ENCODE peak calls at places on chromosomes 6 and 20, in eight cellular contexts. F is ascending aorta, P is A673, E is nephron progenitor cell, I is AG09309, T is foreskin fibroblast, A is fibroblast of lung, Z is endodermal cell. O is an unnamed sample.
A peak's percentile ranks its signal among the peaks of the same experiment; 100 is the strongest.

GRCh38 chr6:102387351-102388033 is 994.0 kb downstream of the GRIK2 start:
- DNase-seq in F (no peak), P (no peak), E (no peak), I (no peak), T (no peak), A (no peak), Z (no peak), O (no peak)

GRCh38 chr20:64071341-64072332 is 7.7 kb downstream of the RGS19 start:
- DNase-seq in F (no peak), P (no peak), E (no peak), I (no peak), T (no peak), A (no peak), Z (no peak), O (no peak)

GRCh38 chr6:111573892-111574800 is 31.5 kb downstream of the TRAF3IP2 start:
- DNase-seq in F (peak; percentile 83), P (peak; percentile 75), E (no peak), I (peak; percentile 84), T (peak; percentile 85), A (peak; percentile 97), Z (no peak), O (peak; percentile 90)

GRCh38 chr6:75882734-75883133 is 133.7 kb downstream of the MYO6 start:
- DNase-seq in F (no peak), P (no peak), E (no peak), I (peak; percentile 34), T (peak; percentile 57), A (peak; percentile 59), Z (no peak), O (peak; percentile 6)

GRCh38 chr6:14200047-14200446 is 82.5 kb downstream of the CD83 start:
- DNase-seq in F (no peak), P (no peak), E (no peak), I (no peak), T (peak; percentile 57), A (peak; percentile 39), Z (no peak), O (peak; percentile 25)

GRCh38 chr6:37092851-37093727 is 76.9 kb upstream of the PIM1 start:
- DNase-seq in F (peak; percentile 63), P (no peak), E (no peak), I (no peak), T (no peak), A (peak; percentile 64), Z (no peak), O (no peak)

GRCh38 chr20:63061051-63061531 is 54.3 kb upstream of the BHLHE23 start:
- DNase-seq in F (peak; percentile 51), P (no peak), E (no peak), I (no peak), T (no peak), A (no peak), Z (peak; percentile 30), O (no peak)

GRCh38 chr6:12572884-12573824 is 143.4 kb upstream of the PHACTR1 start:
- DNase-seq in F (no peak), P (peak; percentile 79), E (no peak), I (no peak), T (peak; percentile 72), A (peak; percentile 94), Z (peak; percentile 72), O (peak; percentile 83)

GRCh38 chr20:37630161-37630560 is 63.7 kb upstream of the CTNNBL1 start:
- DNase-seq in F (no peak), P (no peak), E (no peak), I (no peak), T (no peak), A (no peak), Z (no peak), O (no peak)

GRCh38 chr6:35298625-35299140 is 1.1 kb downstream of the DEF6 start:
- DNase-seq in F (no peak), P (no peak), E (no peak), I (no peak), T (no peak), A (no peak), Z (no peak), O (no peak)

GRCh38 chr6:33983721-33984465 is 162.0 kb downstream of the GRM4 start:
- DNase-seq in F (peak; percentile 37), P (no peak), E (no peak), I (no peak), T (no peak), A (no peak), Z (peak; percentile 28), O (no peak)

GRCh38 chr20:62805711-62806382 is 1.2 kb downstream of the OGFR start:
- DNase-seq in F (peak; percentile 79), P (no peak), E (peak; percentile 81), I (no peak), T (no peak), A (no peak), Z (no peak), O (no peak)

GRCh38 chr6:24495516-24495847 is 713 bp downstream of the ALDH5A1 start:
- DNase-seq in F (peak; percentile 81), P (peak; percentile 30), E (peak; percentile 61), I (no peak), T (no peak), A (peak; percentile 61), Z (peak; percentile 86), O (no peak)

GRCh38 chr6:18586133-18586532 is 199.0 kb downstream of the RNF144B start:
- DNase-seq in F (no peak), P (no peak), E (no peak), I (no peak), T (no peak), A (no peak), Z (no peak), O (no peak)

GRCh38 chr20:8880085-8880853 is 188.6 kb upstream of the PLCB4 start:
- DNase-seq in F (no peak), P (no peak), E (no peak), I (no peak), T (no peak), A (no peak), Z (no peak), O (no peak)

GRCh38 chr6:127023001-127023778 is 95.3 kb upstream of the RSPO3 start:
- DNase-seq in F (no peak), P (no peak), E (no peak), I (no peak), T (no peak), A (no peak), Z (no peak), O (no peak)

GRCh38 chr20:44069203-44069931 is 117.6 kb downstream of the JPH2 start:
- DNase-seq in F (no peak), P (no peak), E (no peak), I (no peak), T (no peak), A (no peak), Z (peak; percentile 26), O (no peak)

GRCh38 chr20:20491784-20492145 is 123.9 kb downstream of the INSM1 start:
- DNase-seq in F (no peak), P (no peak), E (no peak), I (no peak), T (no peak), A (no peak), Z (no peak), O (no peak)

DNA sequence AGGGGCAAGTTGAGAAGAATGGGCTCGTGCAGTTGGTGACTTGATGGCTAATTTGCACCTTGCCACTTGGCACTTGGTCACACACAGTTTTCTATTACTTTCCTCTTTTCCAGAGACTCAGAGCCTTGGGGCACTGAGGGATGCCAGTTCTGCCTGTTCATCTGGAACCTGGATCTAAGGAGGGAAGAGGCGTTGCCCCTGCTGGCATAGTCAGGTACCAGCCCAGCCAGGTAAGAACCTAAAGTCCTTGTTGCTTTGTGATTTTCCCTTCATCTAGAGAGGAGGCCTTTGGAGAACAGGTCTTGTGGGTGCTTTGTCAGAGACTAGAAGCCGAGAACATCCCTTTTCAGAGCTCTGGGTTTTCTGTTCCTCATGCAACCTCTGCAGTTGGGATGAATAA is 11.3 kb downstream of the SYTL3 start:
- DNase-seq in F (peak; percentile 35), P (no peak), E (no peak), I (no peak), T (no peak), A (no peak), Z (no peak), O (no peak)
- TF ChIP-seq CTCF in F (no peak), P (no peak), E (no peak), I (no peak), T (no peak), A (no peak), Z (peak; percentile 61), O (no peak)

GRCh38 chr6:73798592-73798991 is 102.6 kb downstream of the CD109 start:
- DNase-seq in F (no peak), P (peak; percentile 50), E (no peak), I (peak; percentile 85), T (peak; percentile 88), A (peak; percentile 95), Z (peak; percentile 68), O (peak; percentile 86)
- TF ChIP-seq CTCF in F (no peak), P (peak; percentile 31), E (no peak), I (peak; percentile 58), T (peak; percentile 66), A (peak; percentile 62), Z (peak; percentile 63), O (peak; percentile 44)

GRCh38 chr6:144062757-144063156 is 32.6 kb downstream of the SF3B5 start:
- DNase-seq in F (no peak), P (no peak), E (no peak), I (no peak), T (no peak), A (no peak), Z (no peak), O (no peak)

GRCh38 chr6:144064831-144065668 is 30.3 kb downstream of the SF3B5 start:
- DNase-seq in F (no peak), P (peak; percentile 8), E (no peak), I (no peak), T (no peak), A (peak; percentile 1), Z (peak; percentile 54), O (no peak)

GRCh38 chr6:144064402-144064830 is 31.0 kb downstream of the SF3B5 start:
- DNase-seq in F (peak; percentile 68), P (peak; percentile 44), E (peak; percentile 54), I (no peak), T (no peak), A (no peak), Z (no peak), O (no peak)

GRCh38 chr6:144063246-144063743 is 32.1 kb downstream of the SF3B5 start:
- DNase-seq in F (no peak), P (no peak), E (no peak), I (no peak), T (no peak), A (no peak), Z (peak; percentile 65), O (no peak)

GRCh38 chr6:144063744-144064401 is 31.5 kb downstream of the SF3B5 start:
- DNase-seq in F (peak; percentile 91), P (peak; percentile 64), E (peak; percentile 92), I (no peak), T (peak; percentile 23), A (peak; percentile 19), Z (peak; percentile 91), O (no peak)
- TF ChIP-seq CTCF in F (peak; percentile 29), P (peak; percentile 36), E (no peak), I (no peak), T (no peak), A (no peak), Z (peak; percentile 49), O (peak; percentile 5)

DNA sequence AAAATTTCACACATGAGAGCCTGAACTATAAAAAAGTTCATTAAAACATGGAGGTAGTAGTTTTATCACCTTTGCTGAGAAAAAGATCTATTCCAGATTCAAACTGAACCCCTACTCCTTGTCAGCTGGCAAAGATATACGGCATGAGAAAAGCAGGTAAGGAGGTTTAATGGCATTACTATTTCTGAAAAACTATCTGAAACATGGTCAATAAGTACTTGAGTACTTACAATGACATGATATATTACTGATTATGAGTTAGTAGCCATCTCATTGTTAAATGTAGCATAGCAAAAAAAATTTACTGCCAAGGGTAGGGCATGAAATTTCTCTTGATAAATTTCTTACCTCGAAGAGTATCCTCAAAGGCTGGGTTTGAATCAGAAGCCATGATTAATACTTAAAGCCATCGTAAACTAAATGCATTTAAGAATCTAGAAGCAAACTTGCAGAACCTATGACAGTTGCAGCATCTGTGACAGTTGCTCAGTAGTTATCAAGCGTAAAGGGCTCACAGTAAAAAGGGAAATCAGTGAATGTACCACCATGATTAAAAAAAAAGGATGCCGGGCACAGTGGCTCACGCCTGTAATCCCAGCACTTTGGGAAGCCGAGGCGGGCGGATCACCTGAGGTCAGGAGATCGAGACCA is 8.7 kb downstream of the SLC17A5 start:
- DNase-seq in F (no peak), P (no peak), E (no peak), I (no peak), T (no peak), A (no peak), Z (no peak), O (no peak)
- TF ChIP-seq CTCF in F (no peak), P (no peak), E (no peak), I (no peak), T (no peak), A (no peak), Z (no peak), O (no peak)